ENCODE peak calls at places on chromosomes 6 and 20, in eight cellular contexts. T is D721Med; C is GF-D8; H is adipocyte; M is activated T-cell treated with anti-CD3 and anti-CD28 coated beads for 24 hours; X is stimulated activated naive CD8-positive, alpha-beta T cell treated with anti-CD3 and anti-CD28 coated beads, Interleukin-15, Interleukin-2, amounts not matched to agents 100 U/mL and 50 U/mL, for 24 hours; D is GM06990; J is stimulated activated CD8-positive, alpha-beta memory T cell treated with anti-CD3 and anti-CD28 coated beads, Interleukin-7, amount 100 ng/mL, for 1 hour. G is an unnamed sample.

GRCh38 chr6:114342086-114342825 is 567 bp downstream of the HS3ST5 start:
- DNase-seq in J (no peak), C (no peak), M (no peak), X (no peak), T (peak), D (peak), H (peak), G (no peak)

GRCh38 chr6:55943329-55943728 is 67.9 kb upstream of the BMP5 start:
- DNase-seq in H (peak), C (no peak), X (no peak), J (no peak), M (no peak), D (no peak), T (no peak), G (no peak)

GRCh38 chr6:34559651-34560365 is 3.7 kb upstream of the SPDEF start:
- DNase-seq in C (no peak), X (no peak), H (no peak), D (no peak), J (no peak), M (no peak), T (no peak), G (no peak)

GRCh38 chr20:22687676-22688360 is 103.4 kb upstream of the FOXA2 start:
- DNase-seq in T (no peak), H (no peak), C (no peak), M (no peak), D (no peak), X (no peak), J (no peak), G (no peak)

GRCh38 chr6:111258615-111259088 is 171.3 kb downstream of the SLC16A10 start:
- DNase-seq in T (no peak), M (no peak), D (no peak), C (no peak), X (no peak), H (no peak), J (no peak), G (no peak)

GRCh38 chr6:143174516-143174915 is 113.8 kb downstream of the AIG1 start:
- DNase-seq in T (no peak), J (no peak), C (no peak), H (no peak), D (no peak), X (no peak), M (no peak), G (no peak)

GRCh38 chr6:57262491-57262890 is 40.4 kb upstream of the RAB23 start:
- DNase-seq in T (no peak), M (no peak), D (no peak), X (no peak), C (no peak), J (no peak), H (peak), G (no peak)

GRCh38 chr6:36595168-36595818 is 1.1 kb downstream of the SRSF3 start:
- DNase-seq in D (no peak), M (no peak), C (peak), T (no peak), H (peak), X (no peak), J (no peak), G (peak)

GRCh38 chr6:43629505-43630300 is 639 bp upstream of the GTPBP2 start:
- DNase-seq in M (peak), H (peak), J (peak), T (peak), D (peak), X (peak), C (peak), G (peak)

GRCh38 chr6:157650801-157651200 is 172.2 kb upstream of the SNX9 start:
- DNase-seq in C (no peak), H (no peak), X (no peak), D (no peak), J (no peak), T (no peak), M (no peak), G (no peak)

GRCh38 chr6:100230976-100231316 is 233.8 kb downstream of the SIM1 start:
- DNase-seq in M (no peak), H (no peak), J (no peak), T (no peak), D (no peak), X (no peak), C (no peak), G (no peak)

GRCh38 chr6:164098857-164099534 is 684.5 kb downstream of the QKI start:
- DNase-seq in J (no peak), H (no peak), M (no peak), D (no peak), T (no peak), X (no peak), C (no peak), G (no peak)

GRCh38 chr6:99885051-99885450 is 109.0 kb downstream of the MCHR2 start:
- DNase-seq in D (no peak), C (no peak), M (no peak), J (no peak), H (no peak), X (no peak), T (no peak), G (no peak)

GRCh38 chr6:132007474-132008190 is 56.5 kb upstream of the CCN2 start:
- DNase-seq in D (no peak), X (no peak), T (no peak), H (peak), J (no peak), M (no peak), C (no peak), G (no peak)

GRCh38 chr6:67766061-67766460 is 869.0 kb upstream of the ADGRB3 start:
- DNase-seq in J (no peak), M (no peak), X (no peak), T (no peak), D (no peak), C (no peak), H (no peak), G (no peak)

GRCh38 chr6:117536317-117536716 is 53.8 kb downstream of the DCBLD1 start:
- DNase-seq in D (no peak), J (no peak), T (no peak), C (no peak), H (peak), M (no peak), X (no peak), G (no peak)

GRCh38 chr6:2858678-2859324 is 17.1 kb upstream of the SERPINB1 start:
- DNase-seq in C (no peak), D (no peak), M (no peak), T (no peak), X (peak), J (no peak), H (no peak), G (no peak)

GRCh38 chr20:10602141-10602660 is 71.6 kb downstream of the JAG1 start:
- DNase-seq in X (no peak), D (no peak), J (no peak), C (no peak), M (no peak), T (no peak), H (no peak), G (no peak)